ENCODE peak calls at places on chromosomes 7 and 10, in eight cellular contexts. R is neural progenitor cell; Z is adipocyte; Q is heart right ventricle; B is cardiac muscle cell; E is CD4-positive, CD25-positive, alpha-beta regulatory T cell; G is GM23338; A is right atrium auricular region. X is an unnamed sample. For H3K4me1, the result is how much of the 10 kb centered on the place peaks cover.

GRCh38 chr10:42690449-42691360 is 52.3 kb upstream of the ZNF33B start:
- DNase-seq in B (no peak), Z (no peak), G (peak), A (no peak), E (no peak), Q (no peak), R (no peak), X (no peak)

GRCh38 chr7:45133352-45133751 is 21.9 kb upstream of the TBRG4 start:
- DNase-seq in Q (no peak), G (no peak), B (no peak), R (no peak), Z (no peak), E (no peak), A (no peak), X (no peak)

GRCh38 chr7:40551685-40552576 is 417.1 kb downstream of the SUGCT start:
- DNase-seq in G (no peak), Z (peak), A (no peak), Q (no peak), R (no peak), B (no peak), E (no peak), X (peak)

GRCh38 chr10:35992107-35992506 is 350.0 kb upstream of the FZD8 start:
- DNase-seq in Q (no peak), B (no peak), E (no peak), G (no peak), Z (no peak), A (no peak), R (no peak), X (no peak)

GRCh38 chr7:36355490-36355889 is 34.2 kb upstream of the ANLN start:
- DNase-seq in A (no peak), E (no peak), G (no peak), R (no peak), Z (no peak), Q (no peak), B (no peak), X (no peak)

GRCh38 chr7:136956232-136956631 is 87.8 kb downstream of the CHRM2 start:
- DNase-seq in E (no peak), G (no peak), Q (no peak), A (no peak), B (no peak), Z (peak), R (no peak), X (no peak)

GRCh38 chr10:33412261-33413092 is 78.0 kb upstream of the NRP1 start:
- DNase-seq in Z (peak), Q (no peak), B (no peak), G (no peak), E (no peak), R (no peak), A (peak), X (peak)

GRCh38 chr10:52870562-52870961 is 98.0 kb upstream of the MBL2 start:
- DNase-seq in A (no peak), R (no peak), G (no peak), B (no peak), Q (no peak), E (no peak), Z (no peak), X (no peak)

GRCh38 chr10:51244739-51245138 is 170.5 kb downstream of the PRKG1 start:
- DNase-seq in G (peak), Z (peak), A (no peak), E (no peak), Q (no peak), B (peak), R (peak), X (peak)

GRCh38 chr10:5975641-5976473 is 1.5 kb downstream of the IL15RA start:
- DNase-seq in Q (no peak), Z (peak), B (no peak), R (no peak), G (no peak), A (peak), E (peak), X (peak)

GRCh38 chr10:123986736-123987135 is 95.1 kb upstream of the CPXM2 start:
- DNase-seq in G (no peak), Q (no peak), Z (peak), B (no peak), R (no peak), E (no peak), A (no peak), X (no peak)

GRCh38 chr10:2137549-2138174 is 400.3 kb upstream of the ADARB2 start:
- DNase-seq in A (no peak), G (peak), R (peak), Q (no peak), Z (no peak), B (peak), E (no peak), X (no peak)

GRCh38 chr10:21527634-21528451 is 2.4 kb upstream of the SKIDA1 start:
- DNase-seq in R (no peak), E (no peak), A (no peak), Z (no peak), Q (no peak), G (no peak), B (no peak), X (no peak)

GRCh38 chr10:111281516-111281915 is 204.7 kb downstream of the ADRA2A start:
- DNase-seq in Q (no peak), B (peak), E (no peak), Z (peak), A (no peak), G (peak), R (peak), X (peak)

GRCh38 chr7:159143780-159144755 is 599 bp downstream of the VIPR2 start:
- DNase-seq in E (no peak), A (no peak), B (peak), G (peak), Z (no peak), Q (peak), R (peak), X (no peak)

GRCh38 chr10:125468273-125468672 is 214.7 kb downstream of the TEX36 start:
- DNase-seq in E (no peak), B (no peak), G (no peak), R (no peak), Z (no peak), A (no peak), Q (no peak), X (no peak)

GRCh38 chr10:122190553-122190952 is 80.5 kb upstream of the BTBD16 start:
- DNase-seq in Q (no peak), B (no peak), A (no peak), R (no peak), E (no peak), Z (no peak), G (no peak), X (no peak)

GRCh38 chr7:108592633-108593277 is 23.1 kb downstream of the DNAJB9 start:
- DNase-seq in G (no peak), R (peak), B (peak), Z (peak), A (no peak), E (no peak), Q (no peak), X (no peak)

GRCh38 chr7:159020987-159021386 is 123.7 kb downstream of the VIPR2 start:
- DNase-seq in Q (no peak), B (peak), E (no peak), A (no peak), Z (no peak), G (no peak), R (peak), X (no peak)

GRCh38 chr7:28358423-28358868 is 53.9 kb upstream of the CREB5 start:
- DNase-seq in A (no peak), E (no peak), Q (no peak), Z (peak), B (no peak), G (peak), R (no peak), X (no peak)

GRCh38 chr7:38374507-38374906 is 101.1 kb upstream of the TARP start:
- DNase-seq in Z (peak), B (peak), E (peak), Q (no peak), A (no peak), G (peak), R (peak), X (peak)

GRCh38 chr10:93541402-93542357 is 24.8 kb upstream of the FFAR4 start:
- DNase-seq in E (no peak), Q (peak), B (peak), R (peak), G (peak), Z (peak), A (no peak), X (peak)

GRCh38 chr10:86642499-86642898 is 11.8 kb upstream of the OPN4 start:
- DNase-seq in R (no peak), B (no peak), G (no peak), E (no peak), A (no peak), Z (peak), Q (no peak), X (no peak)

GRCh38 chr10:24762161-24762924 is 38.7 kb upstream of the ARHGAP21 start:
- DNase-seq in G (peak), B (no peak), R (no peak), Z (no peak), Q (no peak), A (no peak), E (no peak), X (no peak)

GRCh38 chr7:159099217-159099655 is 45.4 kb downstream of the VIPR2 start:
- DNase-seq in A (peak), G (no peak), B (no peak), R (no peak), Q (no peak), E (no peak), Z (no peak), X (no peak)

GRCh38 chr7:130277763-130278643 is 11.3 kb downstream of the CPA2 start:
- DNase-seq in A (no peak), G (peak), E (no peak), R (peak), Q (peak), B (peak), Z (peak), X (peak)

GRCh38 chr10:120172371-120172770 is 279.8 kb downstream of the SEC23IP start:
- DNase-seq in G (peak), R (no peak), B (peak), E (no peak), Q (no peak), Z (no peak), A (no peak), X (no peak)

GRCh38 chr7:42340462-42340861 is 103.5 kb upstream of the GLI3 start:
- DNase-seq in A (no peak), R (no peak), G (no peak), Z (no peak), B (no peak), E (no peak), Q (no peak), X (no peak)

GRCh38 chr10:93088466-93088865 is 14.8 kb downstream of the CYP26A1 start:
- DNase-seq in Z (no peak), Q (no peak), B (no peak), G (no peak), E (no peak), R (no peak), A (no peak), X (no peak)

GRCh38 chr7:138948403-138948802 is 32.8 kb downstream of the KIAA1549 start:
- DNase-seq in A (no peak), B (no peak), E (no peak), Z (no peak), G (no peak), R (no peak), Q (no peak), X (no peak)

GRCh38 chr10:33008499-33009243 is 50.6 kb upstream of the ITGB1 start:
- DNase-seq in Q (no peak), B (peak), G (peak), R (peak), Z (peak), A (peak), E (peak), X (peak)

GRCh38 chr10:72255977-72256729 is 17.6 kb upstream of the DDIT4 start:
- DNase-seq in A (no peak), G (no peak), Z (no peak), R (no peak), B (no peak), Q (no peak), E (no peak), X (no peak)

GRCh38 chr10:69919250-69919649 is 117.5 kb downstream of the COL13A1 start:
- DNase-seq in R (no peak), Z (no peak), A (no peak), Q (no peak), G (no peak), B (no peak), E (no peak), X (no peak)

DNA sequence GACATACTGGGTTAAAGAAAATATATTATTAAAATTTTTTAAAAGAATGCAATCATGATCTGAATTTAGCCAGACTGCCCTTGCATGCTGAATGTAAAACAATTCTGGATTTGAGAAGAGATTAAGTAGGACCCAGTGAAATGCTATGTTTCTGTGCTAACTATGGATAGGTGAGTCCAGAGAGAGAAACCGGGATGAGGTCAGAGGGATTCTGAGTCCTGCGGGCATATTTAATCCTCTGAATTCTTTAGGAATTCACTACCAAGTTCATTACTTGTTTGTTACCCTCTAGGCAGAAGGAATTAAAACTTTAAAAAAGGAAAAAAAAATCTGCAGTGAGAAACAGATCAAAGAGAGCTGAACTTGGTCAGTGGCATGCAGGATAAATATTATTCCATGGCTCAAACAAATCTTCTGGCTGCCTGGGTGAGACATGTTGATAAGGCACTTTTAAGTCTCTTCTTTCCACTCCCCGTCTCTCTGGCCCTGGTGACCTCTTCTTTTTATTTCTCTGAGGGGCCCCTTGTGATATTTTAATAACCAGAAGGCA is 50.3 kb upstream of the LYZL1 start:
- DNase-seq in G (no peak), B (no peak), E (no peak), Q (no peak), A (no peak), R (no peak), Z (no peak), X (no peak)
- H3K4me1 ChIP-seq in G (under half), B (under half), E (under half), Q (under half), A (under half), R (under half), Z (under half), X (under half)

GRCh38 chr7:131369354-131369753 is 41.7 kb downstream of the MKLN1 start:
- DNase-seq in A (no peak), E (no peak), Z (no peak), B (no peak), R (no peak), Q (no peak), G (no peak), X (no peak)

GRCh38 chr7:131363719-131364118 is 36.0 kb downstream of the MKLN1 start:
- DNase-seq in R (no peak), E (no peak), Q (no peak), B (no peak), G (no peak), Z (no peak), A (no peak), X (no peak)

GRCh38 chr7:131359136-131359776 is 31.6 kb downstream of the MKLN1 start:
- DNase-seq in A (no peak), G (no peak), Q (no peak), E (no peak), R (no peak), B (no peak), Z (peak), X (no peak)

GRCh38 chr7:131365876-131366275 is 38.2 kb downstream of the MKLN1 start:
- DNase-seq in B (no peak), E (no peak), Z (peak), R (no peak), Q (no peak), A (no peak), G (no peak), X (no peak)

DNA sequence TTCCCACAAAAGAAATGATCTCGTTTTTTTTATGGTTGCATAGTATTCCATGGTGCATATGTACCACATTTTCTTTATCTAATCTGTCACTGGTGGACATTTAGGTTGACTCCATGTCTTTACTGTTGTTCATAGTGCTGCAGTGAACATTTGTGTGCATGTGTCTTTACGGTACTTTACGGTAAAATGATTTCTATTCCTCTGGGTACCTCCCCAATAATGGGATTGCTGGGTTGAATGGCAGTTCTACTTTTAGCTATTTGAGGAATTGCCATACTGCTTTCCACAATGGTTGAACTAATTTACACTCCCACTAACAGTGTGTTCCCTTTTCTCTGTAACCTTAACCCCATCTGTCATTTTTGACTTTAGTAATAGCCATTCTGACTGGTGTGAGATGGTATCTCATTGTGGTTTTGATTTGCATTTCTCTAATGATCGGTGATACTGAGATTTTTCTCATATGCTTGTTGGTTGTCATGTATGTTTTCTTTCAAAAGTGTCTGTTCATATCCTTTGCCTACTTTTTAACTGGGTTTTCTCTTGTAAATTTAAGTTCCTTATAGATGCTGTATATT is 37.2 kb downstream of the MKLN1 start:
- DNase-seq in B (no peak), Z (no peak), Q (no peak), R (no peak), G (no peak), E (no peak), A (no peak), X (no peak)
- H3K4me1 ChIP-seq in B (under half), Z (half or more), Q (under half), R (under half), G (half or more), E (under half), A (under half), X (under half)

GRCh38 chr10:62083868-62084267 is 182.4 kb downstream of the ARID5B start:
- DNase-seq in B (peak), R (no peak), E (no peak), Z (peak), Q (peak), G (no peak), A (peak), X (no peak)

GRCh38 chr10:62085404-62085803 is 183.2 kb downstream of the RTKN2 start:
- DNase-seq in A (no peak), Z (no peak), Q (no peak), E (no peak), B (no peak), G (no peak), R (no peak), X (no peak)

GRCh38 chr10:62084434-62084833 is 182.9 kb downstream of the ARID5B start:
- DNase-seq in A (no peak), G (no peak), R (no peak), Q (no peak), Z (peak), B (no peak), E (no peak), X (no peak)

GRCh38 chr10:62087341-62087740 is 181.3 kb downstream of the RTKN2 start:
- DNase-seq in Z (no peak), R (no peak), B (no peak), A (no peak), G (no peak), E (no peak), Q (no peak), X (no peak)

GRCh38 chr10:62085821-62086220 is 182.8 kb downstream of the RTKN2 start:
- DNase-seq in Q (no peak), G (no peak), A (no peak), Z (no peak), E (no peak), R (no peak), B (no peak), X (no peak)
- H3K4me1 ChIP-seq in Q (under half), G (under half), A (under half), Z (half or more), E (half or more), R (under half), B (under half), X (under half)

GRCh38 chr7:151411551-151411950 is 1.7 kb upstream of the WDR86 start:
- DNase-seq in Z (no peak), E (no peak), Q (no peak), R (no peak), A (no peak), G (no peak), B (no peak), X (no peak)

GRCh38 chr7:151413241-151413640 is 3.4 kb upstream of the WDR86 start:
- DNase-seq in G (peak), R (no peak), A (no peak), B (no peak), E (no peak), Z (no peak), Q (no peak), X (no peak)

GRCh38 chr7:151409555-151410404 is at the start of gene WDR86:
- DNase-seq in G (peak), Q (no peak), R (peak), E (no peak), B (peak), A (no peak), Z (peak), X (no peak)

GRCh38 chr7:151410405-151411390 is 860 bp upstream of the WDR86 start:
- DNase-seq in A (no peak), G (peak), Z (peak), Q (no peak), B (peak), R (peak), E (no peak), X (no peak)

GRCh38 chr7:151412318-151412717 is 2.5 kb upstream of the WDR86 start:
- DNase-seq in R (no peak), A (no peak), E (no peak), Q (no peak), G (no peak), Z (no peak), B (no peak), X (no peak)
- H3K4me1 ChIP-seq in R (under half), A (under half), E (under half), Q (under half), G (under half), Z (under half), B (under half), X (under half)

GRCh38 chr7:87565877-87566276 is 34.8 kb downstream of the ABCB1 start:
- DNase-seq in G (no peak), A (no peak), R (no peak), E (no peak), Z (no peak), Q (no peak), B (no peak), X (no peak)
- H3K4me1 ChIP-seq in G (under half), A (under half), R (under half), E (under half), Z (under half), Q (under half), B (under half), X (under half)

DNA sequence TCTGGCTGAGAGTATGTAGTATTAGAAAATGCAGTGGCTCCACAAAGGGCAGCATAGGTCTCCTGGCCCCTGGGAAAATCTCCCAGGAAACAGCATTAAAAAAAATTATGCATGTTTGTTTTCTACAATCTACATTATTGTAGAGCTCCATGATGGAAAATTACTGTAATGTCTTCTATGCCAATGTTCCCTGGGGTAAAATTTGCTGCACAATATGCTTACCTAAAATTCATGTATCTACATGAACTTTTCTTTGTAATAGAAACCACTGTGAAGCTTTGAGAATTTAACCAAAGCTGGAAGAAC is 84.8 kb downstream of the SEMA3C start:
- DNase-seq in E (no peak), A (no peak), B (no peak), R (no peak), Q (no peak), Z (no peak), G (no peak), X (no peak)
- H3K4me1 ChIP-seq in E (under half), A (under half), B (under half), R (under half), Q (under half), Z (under half), G (under half), X (under half)

X was measured in adrenal gland.